ENCODE peak calls at places on chromosomes 3 and 15, in four cellular contexts. Z is CD4-positive, CD25-positive, alpha-beta regulatory T cell; W is uterus; X is left ventricle myocardium inferior. T is an unnamed sample.

GRCh38 chr3:50317303-50317702 is 5.2 kb downstream of the HYAL2 start:
- DNase-seq in W (no peak), Z (no peak), X (no peak), T (no peak)

GRCh38 chr3:120102674-120103073 is 8.4 kb upstream of the GSK3B start:
- DNase-seq in W (no peak), Z (no peak), X (no peak), T (peak; percentile 71)

GRCh38 chr3:62712776-62713175 is 162.4 kb downstream of the CADPS start:
- DNase-seq in W (no peak), Z (no peak), X (no peak), T (no peak)

GRCh38 chr15:63169796-63170195 is 12.5 kb upstream of the RPS27L start:
- DNase-seq in X (no peak), W (no peak), Z (no peak), T (no peak)

GRCh38 chr3:70072180-70072579 is 72.6 kb downstream of the SAMMSON start:
- DNase-seq in X (no peak), Z (no peak), W (no peak), T (no peak)

GRCh38 chr3:5292512-5292911 is 105.0 kb downstream of the EDEM1 start:
- DNase-seq in Z (no peak), X (no peak), W (no peak), T (no peak)

GRCh38 chr15:60444289-60444912 is 34.5 kb downstream of the ICE2 start:
- DNase-seq in Z (no peak), W (no peak), X (no peak), T (no peak)

GRCh38 chr3:117628896-117629295 is 919.3 kb downstream of the TUSC7 start:
- DNase-seq in X (no peak), Z (no peak), W (peak; percentile 16), T (peak; percentile 65)

GRCh38 chr3:42192334-42193200 is 73.4 kb downstream of the CCK start:
- DNase-seq in Z (peak; percentile 14), X (no peak), W (no peak), T (no peak)
- H3K4me3 ChIP-seq in Z (no peak overlapping the region), X (no peak overlapping the region), W (no peak overlapping the region), T (no peak overlapping the region)

GRCh38 chr3:10416730-10417300 is 88.6 kb downstream of the ATP2B2 start:
- DNase-seq in X (no peak), W (no peak), Z (no peak), T (no peak)

GRCh38 chr3:10417849-10418248 is 87.5 kb downstream of the ATP2B2 start:
- DNase-seq in X (no peak), Z (peak; percentile 29), W (no peak), T (no peak)

GRCh38 chr3:10421996-10422395 is 83.4 kb downstream of the ATP2B2 start:
- DNase-seq in Z (no peak), X (no peak), W (no peak), T (no peak)

GRCh38 chr3:10420745-10421475 is 84.5 kb downstream of the ATP2B2 start:
- DNase-seq in W (no peak), X (no peak), Z (no peak), T (no peak)

GRCh38 chr3:10419637-10420232 is 85.7 kb downstream of the ATP2B2 start:
- DNase-seq in W (no peak), X (no peak), Z (peak; percentile 78), T (no peak)
- H3K27me3 ChIP-seq in W (no peaks in the 10 kb centered on the region), X (peaks cover 64% of the 10 kb centered on the region), Z (no peaks in the 10 kb centered on the region), T (no peaks in the 10 kb centered on the region)

GRCh38 chr15:87843312-87843711 is 413.2 kb downstream of the NTRK3 start:
- DNase-seq in W (no peak), X (no peak), Z (no peak), T (no peak)
- H3K9me3 ChIP-seq in W (no peaks in the 10 kb centered on the region), X (no peaks in the 10 kb centered on the region), Z (no peaks in the 10 kb centered on the region), T (no peaks in the 10 kb centered on the region)

DNA sequence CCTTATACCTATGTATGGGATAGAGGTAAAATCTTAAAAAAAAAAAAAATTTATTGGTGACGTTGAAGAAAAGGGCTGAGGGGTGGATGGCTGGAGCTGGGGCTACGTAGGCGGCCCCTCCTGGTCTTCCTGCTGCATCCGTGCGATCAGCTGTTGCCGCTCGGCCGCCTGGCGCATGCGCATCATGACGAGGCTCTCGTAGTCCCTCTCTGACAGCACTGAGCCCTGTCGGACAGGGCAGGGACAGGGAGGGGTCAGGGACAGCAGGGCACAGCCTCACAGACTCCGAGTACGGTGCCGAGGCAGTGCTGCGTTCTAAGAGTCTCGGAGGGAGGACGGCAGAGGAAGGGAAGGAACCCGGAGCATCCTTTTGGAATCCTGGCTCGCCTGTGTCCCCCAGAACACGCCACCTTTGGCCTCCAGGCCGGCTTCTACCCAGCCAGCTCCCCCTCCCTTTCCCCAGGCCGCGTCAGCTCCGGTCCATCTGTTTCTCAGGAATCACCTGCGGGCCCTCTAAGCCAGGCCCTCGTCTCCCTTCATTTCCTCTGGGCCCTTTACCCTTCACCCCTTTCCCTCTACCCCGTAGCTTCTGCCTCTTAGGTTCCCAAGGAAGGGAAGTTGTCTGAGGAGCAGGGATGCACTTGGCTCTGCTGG is 1.8 kb upstream of the C15orf62 start:
- DNase-seq in X (no peak), W (no peak), Z (no peak), T (no peak)
- H3K4me3 ChIP-seq in X (no peak overlapping the region), W (no peak overlapping the region), Z (no peak overlapping the region), T (no peak overlapping the region)

DNA sequence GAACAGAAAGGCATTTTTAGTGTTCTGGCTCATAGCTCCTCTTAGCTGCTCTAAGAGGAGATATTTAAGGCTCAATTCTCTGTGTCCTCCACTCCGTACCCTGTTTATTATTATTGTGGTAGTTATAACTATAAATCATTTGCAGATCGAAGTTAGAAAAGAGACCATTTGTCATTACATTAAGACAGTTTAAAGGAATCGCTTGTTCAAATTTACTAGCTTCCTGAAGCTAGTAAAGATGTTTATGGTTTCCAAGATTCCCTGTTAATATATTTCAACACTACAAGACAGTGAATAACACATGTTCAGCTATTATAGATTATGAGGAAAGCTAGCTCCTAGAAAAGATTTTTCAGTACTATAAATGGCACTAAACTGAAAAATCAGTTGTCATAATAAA is 12.6 kb downstream of the ATXN7 start:
- DNase-seq in Z (no peak), X (no peak), W (no peak), T (no peak)
- H3K27me3 ChIP-seq in Z (no peaks in the 10 kb centered on the region), X (no peaks in the 10 kb centered on the region), W (no peaks in the 10 kb centered on the region), T (no peaks in the 10 kb centered on the region)

GRCh38 chr15:46409879-46410278 is 775.0 kb downstream of the SQOR start:
- DNase-seq in X (no peak), Z (no peak), W (no peak), T (no peak)
- H3K9me3 ChIP-seq in X (no peaks in the 10 kb centered on the region), Z (no peaks in the 10 kb centered on the region), W (no peaks in the 10 kb centered on the region), T (no peaks in the 10 kb centered on the region)

DNA sequence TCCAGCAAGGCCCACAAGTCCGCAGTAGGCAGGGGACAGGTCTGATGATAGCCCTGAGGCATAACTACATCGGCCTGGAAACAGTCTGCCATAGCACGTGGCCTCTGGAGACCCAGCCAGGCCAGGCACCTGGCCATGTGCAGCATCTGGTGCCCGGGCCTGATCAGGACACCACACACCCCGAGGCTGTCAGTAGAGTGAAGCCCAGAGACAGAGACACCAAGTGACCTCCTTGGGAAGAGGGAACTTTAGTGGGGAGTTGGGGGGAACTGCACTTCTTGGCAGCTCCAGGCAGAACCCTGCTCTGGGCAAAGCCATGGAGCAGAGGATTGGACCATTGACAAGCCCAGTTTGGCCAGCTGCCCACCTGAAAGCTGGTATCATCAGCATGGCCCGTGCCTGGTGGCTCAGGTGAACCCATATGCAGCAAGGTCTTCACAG is 1.2 kb downstream of the SHISA5 start:
- DNase-seq in X (peak; percentile 54), Z (no peak), W (peak; percentile 46), T (peak; percentile 14)
- H3K4me3 ChIP-seq in X (peak overlapping the region; percentile 79), Z (peak overlapping the region; percentile 19), W (no peak overlapping the region), T (peak overlapping the region; percentile 57)

DNA sequence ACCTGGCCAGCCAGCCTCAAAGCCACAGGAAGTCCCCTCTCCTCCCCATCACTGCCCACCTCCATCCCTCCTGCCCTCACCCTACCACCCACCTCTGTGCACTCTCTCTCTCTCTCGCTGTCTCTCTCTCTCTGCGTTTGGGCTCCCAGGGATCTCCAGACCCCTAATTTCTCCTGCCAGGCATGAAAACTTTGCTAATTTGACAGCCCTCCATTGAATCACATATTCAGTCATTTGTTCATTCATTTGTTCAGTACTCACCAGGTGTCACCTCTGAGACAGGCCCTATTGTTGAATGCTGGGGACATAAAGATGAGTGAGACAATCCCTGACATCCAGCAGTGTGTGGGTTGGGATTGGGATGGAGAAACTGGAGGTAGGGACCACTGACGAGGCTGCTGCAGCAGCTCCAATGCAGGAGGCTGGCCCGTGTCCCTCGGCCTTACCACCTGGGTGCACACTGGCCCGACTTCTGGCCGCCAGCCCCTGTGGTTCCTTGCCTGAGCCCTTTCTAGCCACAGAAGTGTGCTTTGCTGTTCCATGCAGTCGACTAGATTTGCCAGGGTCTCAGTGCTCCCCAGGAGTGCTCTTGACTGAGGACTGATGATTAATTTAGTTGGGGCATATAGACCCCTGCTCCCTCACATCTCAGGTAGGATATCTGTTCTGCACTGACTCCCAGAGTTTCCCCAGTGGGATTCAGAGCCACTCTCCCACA is 38.6 kb upstream of the TSEN2 start:
- DNase-seq in W (no peak), Z (no peak), X (no peak), T (no peak)
- H3K27me3 ChIP-seq in W (no peaks in the 10 kb centered on the region), Z (no peaks in the 10 kb centered on the region), X (no peaks in the 10 kb centered on the region), T (no peaks in the 10 kb centered on the region)